ENCODE peak calls at places on chromosomes 2 and 18, in six cellular contexts. One of them, this sample, is unnamed.

GRCh38 chr2:180572346-180572745 is 408.1 kb upstream of the UBE2E3 start:
- DNase-seq in NCI-H1105 treated with DMSO at 0.1 percent for 48 hours: no peak
- DNase-seq in PC-3: peak
- DNase-seq in RWPE2: no peak
- DNase-seq in H9: no peak
- DNase-seq in renal cortical epithelial cell: peak
- DNase-seq in this sample: no peak

GRCh38 chr2:109410021-109410815 is 203.5 kb downstream of the SEPTIN10 start:
- DNase-seq in NCI-H1105 treated with DMSO at 0.1 percent for 48 hours: no peak
- DNase-seq in PC-3: no peak
- DNase-seq in renal cortical epithelial cell: peak
- DNase-seq in RWPE2: no peak
- DNase-seq in H9: no peak
- DNase-seq in this sample: peak

GRCh38 chr18:54284967-54285785 is 15.9 kb downstream of the POLI start:
- DNase-seq in renal cortical epithelial cell: peak
- DNase-seq in H9: no peak
- DNase-seq in NCI-H1105 treated with DMSO at 0.1 percent for 48 hours: no peak
- DNase-seq in RWPE2: no peak
- DNase-seq in PC-3: peak
- DNase-seq in this sample: no peak

GRCh38 chr2:221671515-221671914 is 99.4 kb upstream of the EPHA4 start:
- DNase-seq in PC-3: peak
- DNase-seq in RWPE2: no peak
- DNase-seq in NCI-H1105 treated with DMSO at 0.1 percent for 48 hours: no peak
- DNase-seq in renal cortical epithelial cell: peak
- DNase-seq in H9: no peak
- DNase-seq in this sample: no peak

GRCh38 chr2:131520526-131520925 is 7.2 kb upstream of the CCDC74A start:
- DNase-seq in renal cortical epithelial cell: no peak
- DNase-seq in PC-3: no peak
- DNase-seq in RWPE2: no peak
- DNase-seq in H9: no peak
- DNase-seq in NCI-H1105 treated with DMSO at 0.1 percent for 48 hours: no peak
- DNase-seq in this sample: no peak

GRCh38 chr2:223669453-223670225 is 67.5 kb upstream of the SCG2 start:
- DNase-seq in RWPE2: no peak
- DNase-seq in NCI-H1105 treated with DMSO at 0.1 percent for 48 hours: no peak
- DNase-seq in renal cortical epithelial cell: peak
- DNase-seq in PC-3: no peak
- DNase-seq in H9: no peak
- DNase-seq in this sample: no peak

GRCh38 chr2:135913726-135914365 is 37.6 kb upstream of the MCM6 start:
- DNase-seq in RWPE2: no peak
- DNase-seq in renal cortical epithelial cell: peak
- DNase-seq in PC-3: peak
- DNase-seq in NCI-H1105 treated with DMSO at 0.1 percent for 48 hours: peak
- DNase-seq in H9: no peak
- DNase-seq in this sample: peak

GRCh38 chr2:68357608-68358337 is 7.3 kb upstream of the PLEK start:
- DNase-seq in renal cortical epithelial cell: peak
- DNase-seq in NCI-H1105 treated with DMSO at 0.1 percent for 48 hours: peak
- DNase-seq in RWPE2: no peak
- DNase-seq in PC-3: peak
- DNase-seq in H9: peak
- DNase-seq in this sample: peak

GRCh38 chr2:42848270-42848669 is 55.9 kb upstream of the HAAO start:
- DNase-seq in RWPE2: no peak
- DNase-seq in H9: no peak
- DNase-seq in PC-3: no peak
- DNase-seq in NCI-H1105 treated with DMSO at 0.1 percent for 48 hours: no peak
- DNase-seq in renal cortical epithelial cell: no peak
- DNase-seq in this sample: no peak

GRCh38 chr2:109481196-109481555 is 132.6 kb downstream of the SEPTIN10 start:
- DNase-seq in PC-3: peak
- DNase-seq in H9: no peak
- DNase-seq in NCI-H1105 treated with DMSO at 0.1 percent for 48 hours: no peak
- DNase-seq in RWPE2: no peak
- DNase-seq in renal cortical epithelial cell: no peak
- DNase-seq in this sample: no peak

GRCh38 chr2:105746177-105747080 is 1.7 kb downstream of the NCK2 start:
- DNase-seq in NCI-H1105 treated with DMSO at 0.1 percent for 48 hours: peak
- DNase-seq in RWPE2: peak
- DNase-seq in PC-3: peak
- DNase-seq in renal cortical epithelial cell: no peak
- DNase-seq in H9: peak
- DNase-seq in this sample: peak

This sample was measured in NCI-H526 treated with DMSO at 0.1 percent for 48 hours.